ENCODE peak calls at places on chromosomes 13 and 19, in nine cellular contexts. X, K, B, W, M, R, P, G and I are unnamed samples.

GRCh38 chr13:23673354-23673753 is 103.1 kb downstream of the TNFRSF19 start:
- DNase-seq in X (no peak), K (peak), B (no peak), W (no peak), M (no peak), R (peak), P (no peak), G (no peak), I (no peak)

GRCh38 chr13:66940113-66940512 is 290.0 kb downstream of the PCDH9 start:
- DNase-seq in X (no peak), K (no peak), B (no peak), W (no peak), M (no peak), R (peak), P (no peak), G (no peak), I (no peak)

GRCh38 chr13:92463134-92463533 is 763.5 kb upstream of the GPC6 start:
- DNase-seq in X (no peak), K (no peak), B (no peak), W (no peak), M (no peak), R (no peak), P (no peak), G (no peak), I (no peak)

GRCh38 chr13:66886248-66886647 is 343.9 kb downstream of the PCDH9 start:
- DNase-seq in X (peak), K (no peak), B (no peak), W (no peak), M (no peak), R (no peak), P (no peak), G (no peak), I (no peak)

GRCh38 chr13:32211788-32212187 is 103.4 kb downstream of the ZAR1L start:
- DNase-seq in X (peak), K (no peak), B (no peak), W (no peak), M (no peak), R (peak), P (no peak), G (no peak), I (no peak)

GRCh38 chr19:45524575-45525129 is 17.4 kb downstream of the VASP start:
- DNase-seq in X (no peak), K (peak), B (no peak), W (no peak), M (no peak), R (no peak), P (no peak), G (no peak), I (no peak)

GRCh38 chr13:109494955-109495354 is 291.4 kb downstream of the IRS2 start:
- DNase-seq in X (no peak), K (no peak), B (no peak), W (no peak), M (no peak), R (peak), P (no peak), G (no peak), I (no peak)

GRCh38 chr13:63208811-63209210 is 1793.2 kb upstream of the PCDH20 start:
- DNase-seq in X (no peak), K (no peak), B (no peak), W (no peak), M (no peak), R (peak), P (no peak), G (no peak), I (no peak)

GRCh38 chr19:8457802-8458201 is 13.0 kb downstream of the HNRNPM start:
- DNase-seq in X (no peak), K (no peak), B (no peak), W (no peak), M (no peak), R (no peak), P (no peak), G (no peak), I (no peak)

GRCh38 chr19:30053558-30053957 is 111.5 kb downstream of the URI1 start:
- DNase-seq in X (no peak), K (no peak), B (no peak), W (no peak), M (no peak), R (no peak), P (no peak), G (no peak), I (no peak)

GRCh38 chr13:70162141-70162540 is 53.9 kb upstream of the KLHL1 start:
- DNase-seq in X (peak), K (no peak), B (no peak), W (no peak), M (no peak), R (no peak), P (no peak), G (no peak), I (no peak)

GRCh38 chr13:31314961-31315360 is 115.2 kb downstream of the B3GLCT start:
- DNase-seq in X (no peak), K (no peak), B (no peak), W (no peak), M (no peak), R (no peak), P (no peak), G (no peak), I (no peak)

GRCh38 chr13:92362717-92363116 is 863.9 kb upstream of the GPC6 start:
- DNase-seq in X (no peak), K (no peak), B (no peak), W (no peak), M (no peak), R (peak), P (no peak), G (no peak), I (no peak)

GRCh38 chr19:44912854-44913253 is 1.6 kb upstream of the APOC1 start:
- DNase-seq in X (no peak), K (no peak), B (no peak), W (no peak), M (no peak), R (no peak), P (no peak), G (no peak), I (no peak)

GRCh38 chr19:53977991-53978731 is 13.3 kb upstream of the CACNG6 start:
- DNase-seq in X (peak), K (peak), B (no peak), W (no peak), M (peak), R (peak), P (peak), G (no peak), I (no peak)

GRCh38 chr19:47253467-47253881 is 2.9 kb upstream of the CCDC9 start:
- DNase-seq in X (no peak), K (no peak), B (no peak), W (no peak), M (no peak), R (peak), P (no peak), G (peak), I (no peak)

GRCh38 chr13:27289016-27289665 is 18.5 kb downstream of the RASL11A start:
- DNase-seq in X (no peak), K (no peak), B (no peak), W (no peak), M (no peak), R (no peak), P (no peak), G (no peak), I (no peak)

GRCh38 chr13:73096173-73097117 is 37.6 kb downstream of the KLF5 start:
- DNase-seq in X (no peak), K (no peak), B (no peak), W (no peak), M (peak), R (peak), P (no peak), G (peak), I (no peak)

GRCh38 chr19:3471954-3472655 is 8.2 kb downstream of the SMIM24 start:
- DNase-seq in X (peak), K (peak), B (no peak), W (no peak), M (no peak), R (no peak), P (peak), G (no peak), I (no peak)

GRCh38 chr19:55253842-55254624 is 4.8 kb downstream of the PPP6R1 start:
- DNase-seq in X (no peak), K (no peak), B (peak), W (no peak), M (no peak), R (no peak), P (no peak), G (no peak), I (no peak)

GRCh38 chr13:36026556-36026955 is 104.6 kb downstream of the DCLK1 start:
- DNase-seq in X (no peak), K (no peak), B (no peak), W (no peak), M (no peak), R (peak), P (no peak), G (no peak), I (no peak)

GRCh38 chr13:112711528-112712265 is 21.9 kb downstream of the ATP11A start:
- DNase-seq in X (peak), K (peak), B (peak), W (peak), M (peak), R (peak), P (peak), G (peak), I (no peak)

GRCh38 chr13:80235559-80236296 is 105.2 kb downstream of the SPRY2 start:
- DNase-seq in X (peak), K (peak), B (no peak), W (no peak), M (no peak), R (no peak), P (no peak), G (peak), I (no peak)

GRCh38 chr13:84479656-84480055 is 597.4 kb upstream of the SLITRK1 start:
- DNase-seq in X (no peak), K (no peak), B (no peak), W (no peak), M (no peak), R (peak), P (no peak), G (no peak), I (no peak)

GRCh38 chr13:67549331-67549730 is 319.2 kb upstream of the PCDH9 start:
- DNase-seq in X (no peak), K (no peak), B (no peak), W (no peak), M (no peak), R (peak), P (no peak), G (no peak), I (no peak)

GRCh38 chr13:43573361-43573740 is 213.4 kb downstream of the ENOX1 start:
- DNase-seq in X (no peak), K (no peak), B (no peak), W (no peak), M (no peak), R (no peak), P (no peak), G (peak), I (no peak)

GRCh38 chr13:107458269-107458668 is 757.1 kb downstream of the LIG4 start:
- DNase-seq in X (no peak), K (no peak), B (no peak), W (no peak), M (no peak), R (no peak), P (no peak), G (no peak), I (no peak)

GRCh38 chr19:4191044-4191443 is 8.6 kb downstream of the ANKRD24 start:
- DNase-seq in X (no peak), K (no peak), B (no peak), W (no peak), M (no peak), R (no peak), P (no peak), G (no peak), I (no peak)

GRCh38 chr13:65292488-65292901 is 1937.6 kb downstream of the PCDH9 start:
- DNase-seq in X (peak), K (no peak), B (no peak), W (no peak), M (no peak), R (peak), P (no peak), G (no peak), I (no peak)

GRCh38 chr13:105410602-105411001 is 1124.9 kb downstream of the EFNB2 start:
- DNase-seq in X (peak), K (peak), B (no peak), W (no peak), M (peak), R (peak), P (peak), G (no peak), I (no peak)

GRCh38 chr13:114099918-114100445 is 32.4 kb downstream of the RASA3 start:
- DNase-seq in X (peak), K (no peak), B (no peak), W (peak), M (no peak), R (peak), P (peak), G (no peak), I (no peak)

GRCh38 chr13:98293570-98294142 is 116.6 kb upstream of the RNF113B start:
- DNase-seq in X (no peak), K (no peak), B (no peak), W (no peak), M (no peak), R (peak), P (no peak), G (no peak), I (no peak)

GRCh38 chr19:57305056-57305455 is 15.2 kb upstream of the ZNF543 start:
- DNase-seq in X (no peak), K (no peak), B (no peak), W (no peak), M (no peak), R (no peak), P (no peak), G (no peak), I (no peak)

GRCh38 chr19:40689339-40690049 is 957 bp downstream of the NUMBL start:
- DNase-seq in X (no peak), K (peak), B (peak), W (peak), M (no peak), R (peak), P (peak), G (peak), I (no peak)

GRCh38 chr13:93320942-93321341 is 94.3 kb downstream of the GPC6 start:
- DNase-seq in X (no peak), K (no peak), B (no peak), W (no peak), M (no peak), R (peak), P (no peak), G (no peak), I (no peak)

GRCh38 chr19:36627057-36627456 is 21.9 kb downstream of the ZNF382 start:
- DNase-seq in X (no peak), K (no peak), B (no peak), W (no peak), M (no peak), R (peak), P (no peak), G (no peak), I (no peak)

GRCh38 chr19:46714523-46715106 is 2.3 kb downstream of the PRKD2 start:
- DNase-seq in X (no peak), K (no peak), B (peak), W (no peak), M (no peak), R (no peak), P (no peak), G (no peak), I (no peak)

GRCh38 chr19:17095141-17095919 is 19.8 kb downstream of the MYO9B start:
- DNase-seq in X (no peak), K (peak), B (no peak), W (peak), M (peak), R (peak), P (no peak), G (no peak), I (no peak)

DNA sequence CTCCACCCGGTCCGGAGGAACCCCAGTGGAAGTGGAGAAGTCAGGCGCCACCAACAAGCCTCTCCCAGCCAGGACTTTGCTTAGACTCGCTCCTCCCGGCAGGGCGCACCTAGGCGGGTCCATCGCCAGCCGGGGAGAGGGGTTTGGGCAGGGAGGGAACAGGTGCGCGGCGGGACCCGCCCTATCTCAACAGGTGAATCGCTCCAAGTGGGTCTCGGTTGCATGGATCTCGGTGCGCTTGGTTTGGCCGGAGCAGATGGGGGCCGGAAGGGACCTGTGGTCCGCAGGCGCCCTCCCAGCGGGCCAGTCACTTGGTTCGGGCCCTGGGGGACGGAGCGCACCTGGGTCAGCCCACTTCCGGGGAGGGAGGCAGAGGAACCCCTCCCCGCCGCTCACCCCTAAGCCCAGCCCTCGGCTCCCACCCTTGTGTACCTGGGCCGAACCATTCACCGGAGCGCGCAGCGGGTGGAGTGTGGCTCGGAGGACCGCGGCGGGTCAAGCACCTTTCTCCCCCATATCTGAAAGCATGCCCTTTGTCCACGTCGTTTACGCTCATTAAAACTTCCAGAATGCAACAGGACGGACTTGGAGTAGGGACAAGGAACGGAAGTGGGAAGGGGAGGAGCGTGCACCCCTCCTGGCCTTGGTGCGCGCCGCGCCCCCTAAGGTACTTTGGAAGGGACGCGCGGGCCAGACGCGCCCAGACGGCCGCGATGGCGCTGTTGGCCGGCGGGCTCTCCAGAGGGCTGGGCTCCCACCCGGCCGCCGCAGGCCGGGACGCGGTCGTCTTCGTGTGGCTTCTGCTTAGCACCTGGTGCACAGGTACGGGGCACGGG is at the start of gene LSR:
- DNase-seq in X (peak), K (peak), B (peak), W (peak), M (peak), R (no peak), P (peak), G (peak), I (peak)
- TF ChIP-seq CTCF in X (no peak), K (no peak), B (no peak), W (no peak), M (peak), R (no peak), P (no peak), G (no peak), I (no peak)

GRCh38 chr13:41610426-41610825 is 153.1 kb downstream of the RGCC start:
- DNase-seq in X (no peak), K (peak), B (no peak), W (no peak), M (peak), R (peak), P (no peak), G (peak), I (no peak)

GRCh38 chr13:41609828-41610227 is 152.5 kb downstream of the RGCC start:
- DNase-seq in X (no peak), K (no peak), B (no peak), W (no peak), M (no peak), R (no peak), P (no peak), G (peak), I (no peak)

GRCh38 chr13:41608779-41609178 is 151.4 kb downstream of the RGCC start:
- DNase-seq in X (no peak), K (no peak), B (no peak), W (no peak), M (no peak), R (no peak), P (no peak), G (no peak), I (no peak)

GRCh38 chr13:41613471-41613870 is 156.1 kb downstream of the RGCC start:
- DNase-seq in X (no peak), K (no peak), B (no peak), W (no peak), M (no peak), R (no peak), P (no peak), G (peak), I (no peak)

DNA sequence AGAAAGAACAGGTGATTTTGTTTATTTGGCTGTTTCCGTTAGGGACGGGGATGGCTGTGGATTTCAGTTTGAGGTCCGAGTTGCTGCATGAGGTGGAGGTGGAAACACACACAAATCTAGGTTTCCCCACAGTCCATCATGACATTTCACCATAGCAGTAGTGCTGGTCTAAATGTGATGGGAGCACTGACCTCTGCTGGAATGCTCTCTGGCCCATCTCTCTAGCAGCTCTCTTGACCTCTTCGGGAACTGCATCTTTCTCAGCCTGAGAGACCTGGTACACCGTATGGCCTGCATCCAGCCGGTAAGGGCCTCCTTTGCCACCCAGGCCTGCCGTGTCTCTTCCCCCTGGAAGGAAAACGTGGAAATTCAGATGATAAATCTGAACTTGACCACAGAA is 154.0 kb downstream of the RGCC start:
- DNase-seq in X (no peak), K (no peak), B (no peak), W (no peak), M (no peak), R (no peak), P (no peak), G (no peak), I (no peak)
- TF ChIP-seq CTCF in X (no peak), K (no peak), B (no peak), W (no peak), M (no peak), R (no peak), P (no peak), G (no peak), I (no peak)

GRCh38 chr19:1648926-1649541 is 3.4 kb downstream of the TCF3 start:
- DNase-seq in X (no peak), K (no peak), B (peak), W (no peak), M (no peak), R (no peak), P (no peak), G (no peak), I (no peak)

GRCh38 chr19:1649706-1650626 is 2.4 kb downstream of the TCF3 start:
- DNase-seq in X (no peak), K (no peak), B (no peak), W (no peak), M (no peak), R (no peak), P (no peak), G (no peak), I (no peak)

GRCh38 chr19:1651548-1652394 is 644 bp downstream of the TCF3 start:
- DNase-seq in X (peak), K (no peak), B (peak), W (no peak), M (no peak), R (peak), P (peak), G (no peak), I (no peak)

GRCh38 chr19:1651061-1651547 is 1.3 kb downstream of the TCF3 start:
- DNase-seq in X (peak), K (no peak), B (peak), W (no peak), M (no peak), R (peak), P (peak), G (no peak), I (no peak)

GRCh38 chr19:1650627-1651009 is 1.8 kb downstream of the TCF3 start:
- DNase-seq in X (peak), K (no peak), B (peak), W (no peak), M (no peak), R (no peak), P (no peak), G (no peak), I (no peak)
- TF ChIP-seq CTCF in X (no peak), K (no peak), B (peak), W (no peak), M (no peak), R (no peak), P (no peak), G (no peak), I (no peak)

GRCh38 chr19:19758164-19758563 is 25.3 kb upstream of the ZNF14 start:
- DNase-seq in X (no peak), K (no peak), B (no peak), W (no peak), M (no peak), R (no peak), P (no peak), G (no peak), I (no peak)
- TF ChIP-seq CTCF in X (no peak), K (no peak), B (no peak), W (no peak), M (no peak), R (no peak), P (no peak), G (no peak), I (no peak)

GRCh38 chr13:21061077-21061945 is at the start of gene LATS2:
- DNase-seq in X (peak), K (peak), B (peak), W (peak), M (peak), R (peak), P (peak), G (peak), I (peak)
- TF ChIP-seq CTCF in X (peak), K (peak), B (no peak), W (peak), M (no peak), R (no peak), P (no peak), G (no peak), I (peak)